ENCODE peak calls at places on chromosomes 1 and 21, in four cellular contexts. J is retina, B is H9, G is glomerular endothelial cell. I is an unnamed sample.

GRCh38 chr1:8189931-8190483 is 127.9 kb upstream of the SLC45A1 start:
- DNase-seq in B (no peak), G (no peak), J (no peak), I (no peak)

GRCh38 chr21:27164208-27165172 is 197.6 kb upstream of the ADAMTS5 start:
- DNase-seq in B (no peak), J (no peak), G (no peak), I (no peak)

GRCh38 chr1:33271666-33272505 is 15.6 kb downstream of the ZNF362 start:
- DNase-seq in B (no peak), G (no peak), J (no peak), I (no peak)

GRCh38 chr1:248813546-248813945 is 12.2 kb downstream of the SH3BP5L start:
- DNase-seq in J (no peak), B (no peak), G (no peak), I (no peak)

GRCh38 chr1:198713081-198713480 is 74.2 kb downstream of the PTPRC start:
- DNase-seq in J (no peak), G (no peak), B (no peak), I (no peak)

GRCh38 chr1:169868978-169869377 is 24.7 kb downstream of the SCYL3 start:
- DNase-seq in G (no peak), J (no peak), B (no peak), I (no peak)

GRCh38 chr1:152459596-152460528 is 45.8 kb upstream of the CRNN start:
- DNase-seq in J (peak; percentile 58), G (peak; percentile 42), B (peak; percentile 38), I (peak; percentile 61)

GRCh38 chr1:15965228-15965767 is 10.6 kb downstream of the ZBTB17 start:
- DNase-seq in J (no peak), G (no peak), B (no peak), I (no peak)

GRCh38 chr21:41766883-41767605 is at the start of gene RIPK4:
- DNase-seq in B (peak; percentile 89), J (no peak), G (no peak), I (peak; percentile 83)

GRCh38 chr1:202577381-202577780 is 132.9 kb downstream of the SYT2 start:
- DNase-seq in J (no peak), B (no peak), G (no peak), I (no peak)

I was measured in upper lobe of left lung.